ENCODE peak calls at places on chromosomes 13 and 19, in seven cellular contexts. W is ascending aorta, P is iPS DF 6.9, J is A549, G is breast epithelium, C is aorta, F is RWPE1. R is an unnamed sample.

GRCh38 chr19:52734340-52734892 is 428 bp downstream of the ZNF611 start:
- DNase-seq in F (peak; percentile 20), C (peak; percentile 77), G (no peak), W (no peak), J (no peak), P (no peak), R (peak; percentile 69)

GRCh38 chr19:28331596-28331995 is 881.4 kb downstream of the UQCRFS1 start:
- DNase-seq in P (no peak), C (no peak), W (no peak), J (no peak), G (no peak), F (no peak), R (no peak)

GRCh38 chr19:46963093-46963734 is 56.4 kb upstream of the NPAS1 start:
- DNase-seq in P (no peak), F (no peak), C (no peak), J (no peak), W (no peak), G (no peak), R (no peak)

GRCh38 chr19:52941941-52942370 is 18.7 kb upstream of the ZNF888 start:
- DNase-seq in F (peak; percentile 8), W (no peak), G (no peak), C (peak; percentile 81), P (no peak), J (no peak), R (peak; percentile 70)

GRCh38 chr13:21060827-21061076 is 634 bp downstream of the LATS2 start:
- DNase-seq in G (no peak), J (no peak), W (no peak), F (no peak), P (no peak), C (peak; percentile 86), R (peak; percentile 85)

GRCh38 chr13:21738636-21739035 is 67.8 kb downstream of the FGF9 start:
- DNase-seq in P (no peak), G (no peak), W (no peak), J (no peak), C (no peak), F (no peak), R (no peak)

GRCh38 chr19:47350599-47350998 is 1.5 kb downstream of the DHX34 start:
- DNase-seq in C (no peak), G (no peak), P (no peak), W (no peak), F (no peak), J (no peak), R (no peak)

GRCh38 chr19:35717665-35718344 is at the start of gene KMT2B:
- DNase-seq in F (peak; percentile 99), J (peak; percentile 100), G (no peak), W (no peak), C (peak; percentile 98), P (no peak), R (no peak)

GRCh38 chr19:7603919-7604318 is 8.3 kb downstream of the CAMSAP3 start:
- DNase-seq in C (no peak), W (no peak), J (no peak), F (no peak), P (no peak), G (no peak), R (peak; percentile 29)

GRCh38 chr19:55099557-55100506 is 17.6 kb downstream of the PPP1R12C start:
- DNase-seq in J (no peak), F (no peak), C (no peak), W (no peak), P (no peak), G (no peak), R (no peak)

GRCh38 chr19:43798546-43799409 is 3.5 kb downstream of the LYPD5 start:
- DNase-seq in G (peak; percentile 71), F (peak; percentile 83), C (no peak), W (no peak), P (peak; percentile 54), J (no peak), R (peak; percentile 64)

GRCh38 chr19:2607712-2608601 is 94.5 kb downstream of the GNG7 start:
- DNase-seq in F (no peak), G (no peak), C (peak; percentile 75), W (no peak), J (no peak), P (no peak), R (no peak)

GRCh38 chr19:5065717-5066116 is 96.8 kb downstream of the KDM4B start:
- DNase-seq in W (no peak), G (no peak), C (no peak), F (no peak), P (no peak), J (no peak), R (no peak)

GRCh38 chr13:67408823-67409222 is 178.7 kb upstream of the PCDH9 start:
- DNase-seq in P (no peak), F (peak; percentile 2), W (no peak), G (no peak), J (no peak), C (no peak), R (no peak)

GRCh38 chr19:36772341-36773222 is at the start of gene ZNF850:
- DNase-seq in F (peak; percentile 89), J (peak; percentile 89), C (peak; percentile 98), W (peak; percentile 83), G (peak; percentile 96), P (peak; percentile 85), R (peak; percentile 98)

GRCh38 chr19:8307965-8308866 is at the start of gene CD320:
- DNase-seq in J (peak; percentile 88), G (peak; percentile 85), F (peak; percentile 91), P (peak; percentile 70), C (peak; percentile 97), W (peak; percentile 33), R (peak; percentile 97)

GRCh38 chr13:111503905-111504695 is 183.7 kb downstream of the TEX29 start:
- DNase-seq in W (no peak), C (no peak), J (no peak), F (peak; percentile 9), P (no peak), G (peak; percentile 10), R (no peak)

GRCh38 chr13:48563611-48564010 is 30.7 kb upstream of the RCBTB2 start:
- DNase-seq in J (no peak), P (no peak), F (no peak), W (no peak), G (no peak), C (no peak), R (no peak)

GRCh38 chr13:54484166-54484565 is 1455.6 kb downstream of the OLFM4 start:
- DNase-seq in G (no peak), P (no peak), W (no peak), C (no peak), J (no peak), F (no peak), R (no peak)

GRCh38 chr13:39538826-39539555 is 64.0 kb downstream of the LHFPL6 start:
- DNase-seq in J (no peak), F (no peak), C (no peak), W (no peak), G (no peak), P (no peak), R (no peak)

GRCh38 chr19:42151735-42152134 is 19.5 kb upstream of the POU2F2 start:
- DNase-seq in W (no peak), J (no peak), P (no peak), C (no peak), F (no peak), G (no peak), R (no peak)

GRCh38 chr19:10854350-10855089 is 6.3 kb downstream of the C19orf38 start:
- DNase-seq in J (no peak), W (no peak), G (no peak), F (no peak), P (no peak), C (no peak), R (no peak)

GRCh38 chr19:6071103-6071485 is 39.2 kb downstream of the RFX2 start:
- DNase-seq in F (no peak), J (no peak), W (no peak), P (no peak), C (peak; percentile 75), G (no peak), R (no peak)

GRCh38 chr13:77876176-77876575 is 42.5 kb downstream of the EDNRB start:
- DNase-seq in F (no peak), P (no peak), J (no peak), W (no peak), C (no peak), G (no peak), R (no peak)

GRCh38 chr13:77868717-77869116 is 49.9 kb downstream of the EDNRB start:
- DNase-seq in G (no peak), P (no peak), C (no peak), W (no peak), J (no peak), F (no peak), R (no peak)

GRCh38 chr13:77871596-77871995 is 47.0 kb downstream of the EDNRB start:
- DNase-seq in P (no peak), G (no peak), F (no peak), J (no peak), W (no peak), C (no peak), R (no peak)

GRCh38 chr13:77874406-77874805 is 44.2 kb downstream of the EDNRB start:
- DNase-seq in P (no peak), G (no peak), W (no peak), C (no peak), J (no peak), F (no peak), R (no peak)

GRCh38 chr13:77872995-77873394 is 45.6 kb downstream of the EDNRB start:
- DNase-seq in P (no peak), F (no peak), C (no peak), G (no peak), W (no peak), J (no peak), R (no peak)
- H3K27ac ChIP-seq in P (no peak overlapping the region), F (no peak overlapping the region), C (no peak overlapping the region), G (no peak overlapping the region), W (no peak overlapping the region), J (no peak overlapping the region), R (no peak overlapping the region)

GRCh38 chr19:38701455-38702063 is 42.7 kb downstream of the CAPN12 start:
- DNase-seq in J (no peak), F (no peak), C (no peak), W (no peak), P (no peak), G (no peak), R (no peak)
- H3K27ac ChIP-seq in J (peak overlapping the region; percentile 93), F (peak overlapping the region; percentile 87), C (no peak overlapping the region), W (peak overlapping the region; percentile 95), P (no peak overlapping the region), G (peak overlapping the region; percentile 99), R (peak overlapping the region; percentile 67)

GRCh38 chr19:18340237-18340989 is at the start of gene PGPEP1:
- DNase-seq in F (peak; percentile 67), W (peak; percentile 17), G (peak; percentile 69), C (peak; percentile 90), P (no peak), J (no peak), R (peak; percentile 94)
- H3K27ac ChIP-seq in F (peak within 1 kb of the TSS; percentile 61), W (peak within 1 kb of the TSS; percentile 96), G (peak within 1 kb of the TSS; percentile 90), C (no peak within 1 kb of the TSS), P (no peak within 1 kb of the TSS), J (peak within 1 kb of the TSS; percentile 87), R (peak within 1 kb of the TSS; percentile 10)

DNA sequence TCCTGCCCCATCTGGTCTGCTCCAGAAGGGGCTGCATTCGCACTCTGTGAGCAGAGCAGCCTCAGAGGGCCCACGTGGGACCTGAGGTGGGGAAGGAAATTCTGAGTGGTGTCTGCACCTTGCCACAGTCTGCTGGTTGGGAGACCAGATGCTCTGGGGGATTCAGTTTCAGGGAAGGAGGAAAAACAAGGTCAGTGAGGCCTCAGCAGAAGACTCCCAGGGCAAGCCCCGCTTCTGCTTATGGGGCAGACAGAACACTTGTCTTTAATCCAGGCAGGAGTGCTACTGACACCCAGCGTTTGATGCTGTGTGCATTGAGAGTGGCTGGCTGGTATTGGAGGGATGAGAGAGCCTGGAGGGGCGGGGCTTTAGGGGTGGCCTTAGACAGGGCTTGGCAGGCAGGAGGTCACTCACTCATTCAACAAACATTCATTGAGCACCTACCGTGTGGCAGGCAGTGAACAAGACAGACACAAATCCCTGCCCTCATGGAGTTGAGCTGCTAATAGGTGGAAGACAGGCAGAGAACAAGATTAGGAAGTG is 4.9 kb upstream of the CLEC17A start:
- DNase-seq in P (no peak), C (no peak), W (no peak), J (no peak), G (no peak), F (no peak), R (no peak)
- H3K27ac ChIP-seq in P (no peak overlapping the region), C (no peak overlapping the region), W (no peak overlapping the region), J (no peak overlapping the region), G (no peak overlapping the region), F (no peak overlapping the region), R (no peak overlapping the region)

R was measured in right cardiac atrium.